ENCODE peak calls at places on chromosomes 5 and 9, in six cellular contexts. S is lung; Q is stimulated activated CD8-positive, alpha-beta memory T cell treated with anti-CD3 and anti-CD28 coated beads, Interleukin-15, amount 100 ng/mL, for 48 hours; E is RKO; Z is hepatic stellate cell; R is GM19239. K is an unnamed sample.

GRCh38 chr9:91431485-91431884 is 7.9 kb upstream of the NFIL3 start:
- DNase-seq in S (no peak), Q (no peak), E (no peak), Z (no peak), R (no peak), K (no peak)

GRCh38 chr5:84374568-84374967 is 10.1 kb downstream of the EDIL3 start:
- DNase-seq in S (no peak), Q (no peak), E (no peak), Z (no peak), R (no peak), K (no peak)

GRCh38 chr5:69131304-69131703 is 35.6 kb upstream of the CCNB1 start:
- DNase-seq in S (no peak), Q (no peak), E (no peak), Z (no peak), R (no peak), K (no peak)

GRCh38 chr5:5273398-5273797 is 133.3 kb downstream of the ADAMTS16 start:
- DNase-seq in S (no peak), Q (no peak), E (no peak), Z (no peak), R (no peak), K (no peak)

GRCh38 chr5:137206030-137206715 is 293.0 kb downstream of the SPOCK1 start:
- DNase-seq in S (peak), Q (no peak), E (no peak), Z (no peak), R (no peak), K (peak)

GRCh38 chr5:14582797-14583137 is 1.2 kb downstream of the OTULINL start:
- DNase-seq in S (no peak), Q (no peak), E (no peak), Z (no peak), R (no peak), K (peak)

GRCh38 chr5:172773481-172774469 is 2.8 kb upstream of the DUSP1 start:
- DNase-seq in S (no peak), Q (no peak), E (no peak), Z (no peak), R (no peak), K (no peak)

GRCh38 chr9:136267261-136268111 is 21.9 kb upstream of the QSOX2 start:
- DNase-seq in S (peak), Q (peak), E (peak), Z (peak), R (peak), K (no peak)

GRCh38 chr9:70902705-70903131 is 218.7 kb downstream of the TRPM3 start:
- DNase-seq in S (no peak), Q (no peak), E (peak), Z (peak), R (no peak), K (no peak)

GRCh38 chr9:98438701-98439100 is 183.3 kb upstream of the TBC1D2 start:
- DNase-seq in S (no peak), Q (no peak), E (no peak), Z (no peak), R (no peak), K (no peak)

GRCh38 chr9:17134396-17134842 is 421 bp upstream of the CNTLN start:
- DNase-seq in S (no peak), Q (no peak), E (peak), Z (no peak), R (no peak), K (no peak)

GRCh38 chr5:150234606-150235547 is 45.0 kb downstream of the SLC6A7 start:
- DNase-seq in S (no peak), Q (no peak), E (no peak), Z (no peak), R (no peak), K (no peak)

GRCh38 chr5:81878333-81878732 is 93.5 kb upstream of the ATG10 start:
- DNase-seq in S (no peak), Q (no peak), E (no peak), Z (no peak), R (no peak), K (no peak)

GRCh38 chr9:4328723-4329122 is 28.9 kb upstream of the GLIS3 start:
- DNase-seq in S (no peak), Q (no peak), E (no peak), Z (no peak), R (no peak), K (no peak)

GRCh38 chr9:114733814-114734213 is 51.8 kb upstream of the TEX48 start:
- DNase-seq in S (no peak), Q (no peak), E (peak), Z (no peak), R (no peak), K (no peak)

GRCh38 chr9:84736076-84736475 is 66.5 kb downstream of the NTRK2 start:
- DNase-seq in S (no peak), Q (no peak), E (peak), Z (no peak), R (no peak), K (no peak)

GRCh38 chr5:36398137-36398536 is 96.4 kb upstream of the RANBP3L start:
- DNase-seq in S (no peak), Q (no peak), E (peak), Z (no peak), R (no peak), K (peak)

GRCh38 chr9:86945868-86946711 is 1.2 kb downstream of the GAS1 start:
- DNase-seq in S (peak), Q (peak), E (peak), Z (peak), R (peak), K (peak)

GRCh38 chr5:105350406-105351140 is 1788.0 kb upstream of the NUDT12 start:
- DNase-seq in S (no peak), Q (no peak), E (no peak), Z (no peak), R (no peak), K (no peak)

GRCh38 chr9:133545494-133546286 is 11.2 kb downstream of the ADAMTSL2 start:
- DNase-seq in S (no peak), Q (no peak), E (no peak), Z (no peak), R (no peak), K (no peak)

GRCh38 chr5:17359451-17359965 is 138.5 kb upstream of the TAF11L2 start:
- DNase-seq in S (no peak), Q (no peak), E (no peak), Z (no peak), R (no peak), K (no peak)

GRCh38 chr5:156888520-156888919 is 38.4 kb downstream of the PPP1R2B start:
- DNase-seq in S (no peak), Q (no peak), E (no peak), Z (no peak), R (no peak), K (peak)

GRCh38 chr9:95757026-95757425 is 118.5 kb upstream of the ERCC6L2 start:
- DNase-seq in S (no peak), Q (no peak), E (no peak), Z (peak), R (no peak), K (no peak)

GRCh38 chr5:172688735-172689572 is 47.9 kb downstream of the NEURL1B start:
- DNase-seq in S (no peak), Q (no peak), E (no peak), Z (no peak), R (peak), K (no peak)